ENCODE peak calls at places on chromosomes 2 and 18, in seven cellular contexts. O is GM23248; X is HTR-8/SVneo; N is Karpas-422; A is SHP77; Q is stimulated activated CD4-positive, alpha-beta T cell treated with anti-CD3 and anti-CD28 coated beads, Interleukin-1b, Interleukin-23, amount 100 ng/mL, for 24 hours; H is iPS-NIHi11. M is an unnamed sample.

GRCh38 chr2:165161510-165161909 is 42.3 kb downstream of the SCN3A start:
- DNase-seq in A (no peak), O (peak), N (no peak), H (no peak), X (no peak), Q (no peak), M (no peak)

GRCh38 chr2:33275689-33276444 is 200.6 kb upstream of the RASGRP3 start:
- DNase-seq in O (peak), A (peak), X (peak), Q (no peak), H (no peak), N (no peak), M (peak)

GRCh38 chr2:218815244-218815637 is 16.4 kb downstream of the PRKAG3 start:
- DNase-seq in H (no peak), A (no peak), O (no peak), Q (no peak), N (no peak), X (no peak), M (no peak)

GRCh38 chr2:55776479-55776878 is 82.8 kb upstream of the PNPT1 start:
- DNase-seq in H (no peak), A (no peak), Q (no peak), N (no peak), O (no peak), X (no peak), M (no peak)

GRCh38 chr18:32920796-32921787 is 148.3 kb upstream of the KLHL14 start:
- DNase-seq in H (no peak), Q (no peak), X (no peak), A (peak), N (no peak), O (peak), M (no peak)

GRCh38 chr2:55883339-55883738 is 40.2 kb downstream of the EFEMP1 start:
- DNase-seq in Q (no peak), A (no peak), H (no peak), N (no peak), X (no peak), O (peak), M (no peak)

GRCh38 chr2:60356346-60356745 is 197.1 kb downstream of the BCL11A start:
- DNase-seq in X (no peak), H (no peak), Q (no peak), O (peak), A (no peak), N (peak), M (no peak)

GRCh38 chr18:389658-390357 is 110.7 kb downstream of the COLEC12 start:
- DNase-seq in X (no peak), H (no peak), N (no peak), O (no peak), Q (no peak), A (no peak), M (no peak)

GRCh38 chr2:39696072-39696471 is 30.4 kb downstream of the TMEM178A start:
- DNase-seq in N (no peak), X (peak), H (peak), O (peak), A (peak), Q (no peak), M (no peak)

M was measured in lower leg skin.